ENCODE peak calls at places on chromosomes 11 and 22, in four cellular contexts. F, Q, H and T are unnamed samples.

GRCh38 chr11:10655931-10656576 is 37.5 kb downstream of the IRAG1 start:
- DNase-seq in F (no peak), Q (no peak), H (no peak), T (no peak)

GRCh38 chr11:89436071-89436470 is 55.1 kb downstream of the NOX4 start:
- DNase-seq in F (no peak), Q (no peak), H (no peak), T (no peak)

GRCh38 chr22:37095113-37095512 is 14.4 kb downstream of the TMPRSS6 start:
- DNase-seq in F (no peak), Q (no peak), H (no peak), T (no peak)

GRCh38 chr11:12144306-12145174 is 34.1 kb downstream of the MICAL2 start:
- DNase-seq in F (no peak), Q (no peak), H (no peak), T (no peak)

GRCh38 chr11:126497581-126498109 is 142.2 kb downstream of the ST3GAL4 start:
- DNase-seq in F (no peak), Q (no peak), H (no peak), T (no peak)

GRCh38 chr11:79097279-79097875 is 343.5 kb downstream of the TENM4 start:
- DNase-seq in F (no peak), Q (no peak), H (no peak), T (no peak)

GRCh38 chr11:8219257-8220021 is 44.2 kb downstream of the LMO1 start:
- DNase-seq in F (peak; percentile 85), Q (peak; percentile 70), H (peak; percentile 40), T (no peak)

GRCh38 chr11:69138265-69138664 is 17.5 kb upstream of the SMIM38 start:
- DNase-seq in F (no peak), Q (peak; percentile 60), H (peak; percentile 64), T (peak; percentile 68)

GRCh38 chr11:933936-934335 is 8.3 kb downstream of the AP2A2 start:
- DNase-seq in F (peak; percentile 70), Q (no peak), H (no peak), T (no peak)
- H3K27ac ChIP-seq in F (peak overlapping the region; percentile 56), Q (no peak overlapping the region), H (no peak overlapping the region), T (no peak overlapping the region)

GRCh38 chr11:47514825-47515647 is 37.9 kb downstream of the CELF1 start:
- DNase-seq in F (peak; percentile 51), Q (peak; percentile 26), H (no peak), T (no peak)

GRCh38 chr11:47516984-47517853 is 35.7 kb downstream of the CELF1 start:
- DNase-seq in F (no peak), Q (no peak), H (no peak), T (no peak)

GRCh38 chr11:47518212-47518959 is 34.5 kb downstream of the CELF1 start:
- DNase-seq in F (no peak), Q (no peak), H (no peak), T (no peak)

GRCh38 chr11:47512701-47513100 is 40.2 kb downstream of the CELF1 start:
- DNase-seq in F (no peak), Q (no peak), H (no peak), T (no peak)

DNA sequence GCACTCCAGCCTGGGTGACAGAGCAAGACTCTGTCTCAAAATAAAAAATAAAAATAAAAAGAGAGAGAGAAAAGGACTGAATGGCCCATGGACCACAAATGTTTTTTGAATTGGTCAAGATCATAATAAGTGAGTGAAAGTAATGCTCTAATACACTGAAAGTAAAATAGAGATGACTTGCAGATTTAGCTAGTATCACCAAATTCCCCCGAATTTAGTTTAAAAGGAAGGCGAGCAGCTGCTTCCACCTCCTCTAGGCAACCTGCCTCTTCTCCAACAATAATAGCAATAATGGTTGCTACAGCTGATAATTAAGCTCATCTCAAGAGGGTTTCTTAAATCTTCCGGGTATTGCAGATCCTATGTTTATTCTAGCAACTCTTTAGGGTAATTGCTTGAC is 36.8 kb downstream of the CELF1 start:
- DNase-seq in F (no peak), Q (no peak), H (no peak), T (no peak)
- H3K27ac ChIP-seq in F (peak overlapping the region; percentile 58), Q (peak overlapping the region; percentile 79), H (peak overlapping the region; percentile 80), T (peak overlapping the region; percentile 73)

DNA sequence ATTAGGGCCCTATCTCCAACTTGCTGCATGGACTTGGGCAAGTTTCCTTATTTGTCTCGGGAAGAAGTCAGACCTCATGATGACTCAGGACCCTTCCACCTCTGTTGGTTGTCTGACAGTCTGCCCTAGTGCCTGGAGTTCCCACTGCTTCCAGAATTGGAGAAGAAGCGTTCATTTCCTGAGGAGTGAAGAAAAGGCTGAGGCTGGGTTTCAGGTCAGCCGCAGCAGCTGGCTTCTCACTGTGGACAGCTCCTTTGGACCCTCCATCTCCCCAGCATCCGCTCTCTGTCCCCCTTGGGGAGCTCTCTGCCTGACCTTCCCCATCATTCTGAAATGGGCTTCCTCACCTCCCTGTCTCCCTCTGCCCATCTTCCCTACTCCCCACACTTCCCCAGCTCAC is 158.2 kb downstream of the FEZ1 start:
- DNase-seq in F (no peak), Q (no peak), H (no peak), T (no peak)
- H3K27ac ChIP-seq in F (no peak overlapping the region), Q (no peak overlapping the region), H (no peak overlapping the region), T (no peak overlapping the region)

DNA sequence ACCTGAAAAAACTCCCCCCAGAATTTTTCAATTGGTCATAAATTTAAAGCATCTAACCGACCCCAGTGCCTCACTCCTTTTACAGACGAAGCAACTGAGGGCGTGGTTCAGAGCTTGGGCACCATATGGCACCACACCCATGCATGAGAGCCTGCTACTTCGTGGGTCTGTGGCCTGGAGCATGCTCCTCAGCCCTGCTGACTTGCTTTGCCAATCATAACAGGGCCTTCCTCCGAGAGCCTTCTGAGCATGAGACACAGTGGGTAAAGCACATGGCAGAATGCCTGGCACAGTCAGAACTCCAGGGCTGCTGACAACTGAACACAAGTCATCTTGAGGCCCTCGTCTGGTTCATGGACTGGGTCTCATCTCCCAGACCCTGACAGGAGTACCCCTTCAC is 33.3 kb downstream of the HIRA start:
- DNase-seq in F (no peak), Q (no peak), H (no peak), T (no peak)
- H3K27ac ChIP-seq in F (no peak overlapping the region), Q (no peak overlapping the region), H (no peak overlapping the region), T (no peak overlapping the region)